ENCODE peak calls at places on chromosomes 16 and 17, in five cellular contexts. One of them, this sample, is unnamed.

GRCh38 chr16:51392651-51393187 is 241.6 kb upstream of the SALL1 start:
- DNase-seq in neuronal stem cell: no peak
- DNase-seq in cardiac fibroblast: peak
- DNase-seq in fibroblast of pulmonary artery: peak
- DNase-seq in mesenchymal stem cell: peak
- DNase-seq in this sample: peak

GRCh38 chr17:13429201-13429600 is 172.5 kb downstream of the HS3ST3A1 start:
- DNase-seq in neuronal stem cell: no peak
- DNase-seq in mesenchymal stem cell: peak
- DNase-seq in cardiac fibroblast: peak
- DNase-seq in fibroblast of pulmonary artery: peak
- DNase-seq in this sample: peak

GRCh38 chr17:74453665-74454196 is 12.7 kb upstream of the CD300A start:
- DNase-seq in cardiac fibroblast: no peak
- DNase-seq in fibroblast of pulmonary artery: no peak
- DNase-seq in mesenchymal stem cell: no peak
- DNase-seq in neuronal stem cell: no peak
- DNase-seq in this sample: no peak

GRCh38 chr17:78412403-78412802 is 34.0 kb downstream of the PGS1 start:
- DNase-seq in mesenchymal stem cell: peak
- DNase-seq in cardiac fibroblast: peak
- DNase-seq in fibroblast of pulmonary artery: peak
- DNase-seq in neuronal stem cell: no peak
- DNase-seq in this sample: no peak

GRCh38 chr17:52986056-52986662 is 827.6 kb upstream of the CA10 start:
- DNase-seq in cardiac fibroblast: no peak
- DNase-seq in fibroblast of pulmonary artery: no peak
- DNase-seq in mesenchymal stem cell: no peak
- DNase-seq in neuronal stem cell: no peak
- DNase-seq in this sample: no peak

GRCh38 chr16:66834746-66835145 is 4.0 kb upstream of the NAE1 start:
- DNase-seq in fibroblast of pulmonary artery: no peak
- DNase-seq in neuronal stem cell: no peak
- DNase-seq in mesenchymal stem cell: no peak
- DNase-seq in cardiac fibroblast: no peak
- DNase-seq in this sample: no peak

GRCh38 chr16:48445782-48446533 is 60.7 kb upstream of the SIAH1 start:
- DNase-seq in neuronal stem cell: no peak
- DNase-seq in fibroblast of pulmonary artery: no peak
- DNase-seq in mesenchymal stem cell: no peak
- DNase-seq in cardiac fibroblast: no peak
- DNase-seq in this sample: no peak

GRCh38 chr17:70168044-70168978 is 1.0 kb upstream of the KCNJ2 start:
- DNase-seq in neuronal stem cell: peak
- DNase-seq in mesenchymal stem cell: peak
- DNase-seq in fibroblast of pulmonary artery: peak
- DNase-seq in cardiac fibroblast: peak
- DNase-seq in this sample: no peak

GRCh38 chr16:69108905-69109252 is 3.4 kb downstream of the HAS3 start:
- DNase-seq in mesenchymal stem cell: no peak
- DNase-seq in neuronal stem cell: no peak
- DNase-seq in fibroblast of pulmonary artery: no peak
- DNase-seq in cardiac fibroblast: no peak
- DNase-seq in this sample: no peak

GRCh38 chr16:69108069-69108904 is 2.8 kb downstream of the HAS3 start:
- DNase-seq in fibroblast of pulmonary artery: no peak
- DNase-seq in neuronal stem cell: no peak
- DNase-seq in cardiac fibroblast: no peak
- DNase-seq in mesenchymal stem cell: no peak
- DNase-seq in this sample: no peak

GRCh38 chr16:69105501-69106361 is at the start of gene HAS3:
- DNase-seq in fibroblast of pulmonary artery: peak
- DNase-seq in cardiac fibroblast: peak
- DNase-seq in mesenchymal stem cell: peak
- DNase-seq in neuronal stem cell: peak
- DNase-seq in this sample: no peak

GRCh38 chr16:69106491-69107291 is 1.2 kb downstream of the HAS3 start:
- DNase-seq in neuronal stem cell: peak
- DNase-seq in cardiac fibroblast: no peak
- DNase-seq in mesenchymal stem cell: peak
- DNase-seq in fibroblast of pulmonary artery: no peak
- DNase-seq in this sample: no peak

GRCh38 chr16:69107311-69107962 is 2.0 kb downstream of the HAS3 start:
- DNase-seq in cardiac fibroblast: peak
- DNase-seq in mesenchymal stem cell: peak
- DNase-seq in neuronal stem cell: peak
- DNase-seq in fibroblast of pulmonary artery: no peak
- DNase-seq in this sample: no peak
- H3K4me3 ChIP-seq in cardiac fibroblast: peak
- H3K4me3 ChIP-seq in mesenchymal stem cell: peak
- H3K4me3 ChIP-seq in neuronal stem cell: peak
- H3K4me3 ChIP-seq in fibroblast of pulmonary artery: peak
- H3K4me3 ChIP-seq in this sample: peak

GRCh38 chr16:14121135-14121534 is 50.0 kb downstream of the MRTFB start:
- DNase-seq in neuronal stem cell: no peak
- DNase-seq in cardiac fibroblast: no peak
- DNase-seq in mesenchymal stem cell: no peak
- DNase-seq in fibroblast of pulmonary artery: no peak
- DNase-seq in this sample: no peak
- H3K4me3 ChIP-seq in neuronal stem cell: no peak
- H3K4me3 ChIP-seq in cardiac fibroblast: no peak
- H3K4me3 ChIP-seq in mesenchymal stem cell: no peak
- H3K4me3 ChIP-seq in fibroblast of pulmonary artery: no peak
- H3K4me3 ChIP-seq in this sample: no peak

DNA sequence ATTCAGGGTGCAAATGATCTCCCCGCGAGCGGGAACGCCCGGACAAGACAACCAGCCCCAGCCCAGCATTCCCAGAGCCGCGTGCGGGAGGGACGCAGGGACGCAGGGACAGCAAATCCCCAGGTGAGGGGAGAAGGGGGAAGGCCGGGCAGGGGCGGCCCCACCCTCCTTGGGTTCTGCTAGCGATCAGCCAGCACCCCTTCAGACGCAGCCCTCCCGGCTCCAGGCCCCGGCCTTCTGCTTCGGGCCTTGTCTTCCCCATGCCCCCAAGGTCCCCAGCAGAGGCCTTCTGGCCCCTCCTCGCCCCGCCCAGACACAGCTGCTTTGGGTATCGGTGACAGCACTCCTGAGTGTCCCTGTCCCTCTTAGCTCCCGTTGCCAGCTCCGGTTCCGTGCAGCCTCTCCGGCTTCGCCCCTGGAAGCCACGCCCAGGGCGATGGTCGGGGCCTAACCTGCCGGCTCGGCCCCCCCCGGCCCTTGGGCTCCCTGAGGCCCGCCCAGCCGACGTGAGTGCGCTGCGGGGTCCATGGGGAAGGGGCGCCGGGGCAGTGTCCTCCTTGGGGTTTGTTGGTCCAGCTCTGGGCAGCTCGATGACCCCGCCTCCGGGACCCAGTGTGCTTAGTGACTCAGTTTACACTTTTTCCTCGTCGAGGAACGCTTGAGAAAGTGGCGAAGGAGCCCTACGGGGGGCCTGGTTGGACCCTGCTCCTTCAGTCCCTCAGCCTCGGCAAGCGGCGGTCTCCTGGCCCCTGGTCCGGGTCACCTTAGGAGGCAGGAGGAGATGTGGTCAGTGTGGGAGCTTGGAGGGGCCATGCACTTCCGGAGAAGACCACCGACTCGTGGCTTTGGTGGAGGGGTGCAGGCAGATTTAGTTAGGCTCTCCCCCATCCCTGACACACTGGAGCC is 50.5 kb upstream of the AMZ2 start:
- DNase-seq in neuronal stem cell: no peak
- DNase-seq in cardiac fibroblast: no peak
- DNase-seq in mesenchymal stem cell: no peak
- DNase-seq in fibroblast of pulmonary artery: no peak
- DNase-seq in this sample: no peak
- H3K4me3 ChIP-seq in neuronal stem cell: no peak
- H3K4me3 ChIP-seq in cardiac fibroblast: no peak
- H3K4me3 ChIP-seq in mesenchymal stem cell: no peak
- H3K4me3 ChIP-seq in fibroblast of pulmonary artery: no peak
- H3K4me3 ChIP-seq in this sample: no peak

DNA sequence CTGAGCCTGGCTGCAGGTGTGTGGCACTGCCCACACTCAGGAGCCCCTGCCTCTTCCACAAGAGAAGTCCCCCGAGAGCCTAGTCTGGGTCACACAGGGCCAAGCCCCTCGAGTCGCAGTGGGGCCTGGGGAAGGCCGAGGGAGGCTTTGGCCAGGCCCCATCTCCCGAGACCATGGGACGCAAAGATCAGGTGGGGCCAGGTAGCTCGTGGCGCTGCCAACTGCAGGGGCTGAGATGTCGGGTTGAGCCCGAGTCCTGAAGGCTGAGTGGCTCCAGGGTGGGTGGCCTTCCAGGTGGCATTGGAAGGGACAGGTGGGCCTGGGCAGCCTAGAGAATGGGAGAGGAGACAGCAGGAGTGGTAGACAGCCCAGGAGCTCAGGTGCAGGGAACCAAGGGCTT is 6.3 kb downstream of the TRAF7 start:
- DNase-seq in neuronal stem cell: no peak
- DNase-seq in cardiac fibroblast: no peak
- DNase-seq in mesenchymal stem cell: no peak
- DNase-seq in fibroblast of pulmonary artery: no peak
- DNase-seq in this sample: no peak
- H3K4me3 ChIP-seq in neuronal stem cell: no peak
- H3K4me3 ChIP-seq in cardiac fibroblast: no peak
- H3K4me3 ChIP-seq in mesenchymal stem cell: no peak
- H3K4me3 ChIP-seq in fibroblast of pulmonary artery: no peak
- H3K4me3 ChIP-seq in this sample: no peak

DNA sequence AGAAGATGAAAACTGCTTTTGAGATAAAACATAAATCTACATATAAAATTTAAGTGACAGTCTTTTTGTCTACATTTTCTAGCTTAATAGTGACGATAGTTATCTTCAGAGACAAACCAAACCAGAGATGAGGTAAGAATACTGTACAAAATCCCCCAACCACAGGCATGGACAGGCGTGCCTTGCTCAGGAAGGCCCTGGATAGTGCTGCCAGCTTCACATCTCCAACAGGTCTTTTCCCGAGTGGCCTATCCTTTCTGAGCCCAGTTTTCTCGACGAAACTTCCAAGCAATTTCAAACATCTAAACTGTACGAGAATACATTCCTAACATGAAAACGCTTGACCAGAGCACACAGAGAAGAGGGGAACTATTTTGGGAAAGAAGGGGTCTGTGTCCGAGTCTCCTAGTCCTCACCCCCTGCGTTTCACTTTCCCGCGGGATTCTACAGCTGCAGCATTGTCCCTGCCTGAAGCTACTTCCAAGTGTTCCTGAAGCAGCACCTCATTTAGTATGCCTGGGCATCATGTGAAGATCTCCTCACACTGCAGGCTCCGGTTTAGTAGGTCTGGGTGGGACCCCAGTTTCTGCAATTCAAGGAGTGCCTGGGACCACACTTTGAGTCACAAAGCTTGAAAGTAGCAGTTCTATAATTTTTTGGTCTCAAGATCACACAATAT is 37.8 kb downstream of the GNA13 start:
- DNase-seq in cardiac fibroblast: no peak
- DNase-seq in fibroblast of pulmonary artery: no peak
- DNase-seq in mesenchymal stem cell: peak
- DNase-seq in neuronal stem cell: no peak
- DNase-seq in this sample: peak
- H3K4me3 ChIP-seq in cardiac fibroblast: no peak
- H3K4me3 ChIP-seq in fibroblast of pulmonary artery: no peak
- H3K4me3 ChIP-seq in mesenchymal stem cell: peak
- H3K4me3 ChIP-seq in neuronal stem cell: no peak
- H3K4me3 ChIP-seq in this sample: no peak

GRCh38 chr17:44088254-44088653 is 17.7 kb downstream of the G6PC3 start:
- DNase-seq in mesenchymal stem cell: no peak
- DNase-seq in cardiac fibroblast: no peak
- DNase-seq in fibroblast of pulmonary artery: no peak
- DNase-seq in neuronal stem cell: no peak
- DNase-seq in this sample: no peak

GRCh38 chr17:44086364-44087311 is 16.1 kb downstream of the G6PC3 start:
- DNase-seq in cardiac fibroblast: peak
- DNase-seq in mesenchymal stem cell: peak
- DNase-seq in neuronal stem cell: peak
- DNase-seq in fibroblast of pulmonary artery: peak
- DNase-seq in this sample: peak

GRCh38 chr17:44084131-44084538 is 13.6 kb downstream of the G6PC3 start:
- DNase-seq in cardiac fibroblast: no peak
- DNase-seq in fibroblast of pulmonary artery: no peak
- DNase-seq in mesenchymal stem cell: no peak
- DNase-seq in neuronal stem cell: no peak
- DNase-seq in this sample: no peak

GRCh38 chr17:44084921-44085320 is 14.4 kb downstream of the G6PC3 start:
- DNase-seq in mesenchymal stem cell: no peak
- DNase-seq in fibroblast of pulmonary artery: no peak
- DNase-seq in neuronal stem cell: no peak
- DNase-seq in cardiac fibroblast: no peak
- DNase-seq in this sample: no peak

DNA sequence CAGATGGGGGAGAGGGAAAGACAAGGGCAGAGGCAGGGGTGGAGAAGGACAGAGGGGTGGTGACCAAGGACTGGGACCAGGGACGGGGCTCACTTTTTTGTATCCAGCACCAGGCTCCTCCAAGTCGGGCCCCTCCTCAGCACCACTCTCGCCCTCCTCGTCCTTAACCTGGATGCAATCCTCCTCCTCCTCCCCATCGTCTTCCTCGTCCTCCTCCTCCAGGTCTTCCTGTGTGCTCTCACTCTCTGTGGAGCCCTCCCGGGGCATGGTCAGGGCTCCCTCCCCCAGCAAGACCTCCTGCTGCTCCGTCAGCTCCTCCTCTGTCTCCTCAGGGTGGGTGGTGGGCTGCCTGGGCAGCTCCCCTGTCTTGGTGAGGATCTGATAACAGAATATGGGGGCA is 16.8 kb downstream of the G6PC3 start:
- DNase-seq in cardiac fibroblast: no peak
- DNase-seq in fibroblast of pulmonary artery: no peak
- DNase-seq in neuronal stem cell: no peak
- DNase-seq in mesenchymal stem cell: no peak
- DNase-seq in this sample: no peak
- H3K4me3 ChIP-seq in cardiac fibroblast: no peak
- H3K4me3 ChIP-seq in fibroblast of pulmonary artery: no peak
- H3K4me3 ChIP-seq in neuronal stem cell: peak
- H3K4me3 ChIP-seq in mesenchymal stem cell: peak
- H3K4me3 ChIP-seq in this sample: no peak

DNA sequence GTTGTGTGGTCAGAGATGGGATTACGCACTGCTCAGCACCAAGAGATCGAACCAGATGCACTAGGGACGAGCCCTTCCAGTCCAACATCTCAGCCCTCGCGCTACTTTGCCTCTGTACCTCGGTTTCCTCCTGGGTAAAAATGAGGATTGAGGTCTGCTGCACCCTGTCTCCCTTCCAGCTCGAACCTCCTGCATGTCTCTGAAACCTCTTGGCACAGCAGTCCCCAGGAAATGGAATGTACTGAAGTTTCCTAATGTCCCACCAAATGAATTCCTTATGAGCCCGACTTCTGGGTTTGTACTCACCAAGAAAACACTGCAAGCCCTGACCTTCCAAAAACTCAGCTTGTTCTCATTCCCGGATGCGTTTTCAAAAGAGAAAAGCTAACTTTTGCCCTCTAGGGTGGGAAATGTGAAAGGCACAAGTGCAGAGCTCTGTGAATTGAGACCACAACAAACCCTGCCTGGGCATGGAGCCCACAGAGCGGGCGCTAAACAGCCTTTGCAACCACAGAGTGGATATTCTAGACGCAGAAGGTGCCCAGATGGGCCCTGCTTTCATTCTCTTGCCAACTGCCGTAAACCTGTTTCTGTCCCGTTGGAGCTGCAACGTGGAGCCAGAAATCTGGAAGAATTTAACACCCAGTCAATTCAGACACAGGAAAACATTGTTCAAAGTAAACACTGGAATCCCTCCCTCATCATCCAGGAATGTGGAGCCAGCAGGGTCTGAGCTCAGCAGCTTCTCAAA is 10.3 kb downstream of the CDRT4 start:
- DNase-seq in mesenchymal stem cell: peak
- DNase-seq in fibroblast of pulmonary artery: peak
- DNase-seq in cardiac fibroblast: peak
- DNase-seq in neuronal stem cell: no peak
- DNase-seq in this sample: peak
- H3K4me3 ChIP-seq in mesenchymal stem cell: peak
- H3K4me3 ChIP-seq in fibroblast of pulmonary artery: no peak
- H3K4me3 ChIP-seq in cardiac fibroblast: no peak
- H3K4me3 ChIP-seq in neuronal stem cell: no peak
- H3K4me3 ChIP-seq in this sample: no peak

This sample was measured in skeletal muscle cell.